ENCODE peak calls at places on chromosomes 6 and 20, in four cellular contexts. T is AG08395, O is adipocyte, E is HEK293T. K is an unnamed sample.

GRCh38 chr6:108117427-108118358 is 43.2 kb upstream of the OSTM1 start:
- DNase-seq in T (no peak), O (peak), E (no peak), K (peak)

GRCh38 chr20:15220778-15221565 is 883.6 kb upstream of the FLRT3 start:
- DNase-seq in T (peak), O (no peak), E (no peak), K (peak)

GRCh38 chr6:5078121-5078695 is 6.9 kb upstream of the PPP1R3G start:
- DNase-seq in T (no peak), O (no peak), E (peak), K (no peak)

GRCh38 chr6:150203871-150204545 is 61.2 kb downstream of the PPP1R14C start:
- DNase-seq in T (no peak), O (no peak), E (no peak), K (peak)

GRCh38 chr6:30917487-30917886 is 3.4 kb downstream of the VARS2 start:
- DNase-seq in T (no peak), O (no peak), E (no peak), K (no peak)

GRCh38 chr6:66796987-66797386 is 1090.0 kb upstream of the EYS start:
- DNase-seq in T (no peak), O (no peak), E (no peak), K (no peak)

GRCh38 chr6:112571886-112572285 is 224.8 kb downstream of the RFPL4B start:
- DNase-seq in T (peak), O (peak), E (no peak), K (no peak)

GRCh38 chr6:131136021-131136847 is 967 bp downstream of the AKAP7 start:
- DNase-seq in T (peak), O (peak), E (no peak), K (no peak)

GRCh38 chr6:142374965-142375733 is 73.3 kb downstream of the ADGRG6 start:
- DNase-seq in T (peak), O (peak), E (no peak), K (no peak)

GRCh38 chr6:70841115-70841514 is 115.7 kb downstream of the B3GAT2 start:
- DNase-seq in T (no peak), O (no peak), E (no peak), K (no peak)

GRCh38 chr6:144148891-144149290 is 1.4 kb upstream of the STX11 start:
- DNase-seq in T (no peak), O (no peak), E (no peak), K (no peak)

GRCh38 chr6:71531006-71531405 is 242.4 kb downstream of the OGFRL1 start:
- DNase-seq in T (peak), O (no peak), E (no peak), K (no peak)

GRCh38 chr6:150254671-150255228 is 111.9 kb downstream of the PPP1R14C start:
- DNase-seq in T (no peak), O (peak), E (no peak), K (no peak)

GRCh38 chr6:158293122-158293521 is 19.1 kb upstream of the TULP4 start:
- DNase-seq in T (no peak), O (no peak), E (no peak), K (no peak)

GRCh38 chr6:14241255-14242070 is 123.9 kb downstream of the CD83 start:
- DNase-seq in T (no peak), O (no peak), E (no peak), K (no peak)

GRCh38 chr6:109455161-109455501 is 441 bp downstream of the MICAL1 start:
- DNase-seq in T (no peak), O (peak), E (no peak), K (no peak)

GRCh38 chr20:278607-279571 is 11.7 kb downstream of the C20orf96 start:
- DNase-seq in T (no peak), O (no peak), E (no peak), K (peak)

GRCh38 chr6:8940356-8940755 is 505.0 kb upstream of the SLC35B3 start:
- DNase-seq in T (no peak), O (no peak), E (no peak), K (no peak)

GRCh38 chr6:90263653-90264052 is 33.0 kb downstream of the BACH2 start:
- DNase-seq in T (no peak), O (no peak), E (no peak), K (no peak)

GRCh38 chr6:44342052-44342451 is 398 bp upstream of the SPATS1 start:
- DNase-seq in T (no peak), O (peak), E (no peak), K (no peak)

GRCh38 chr6:116476021-116476678 is 15.0 kb downstream of the CALHM6 start:
- DNase-seq in T (peak), O (peak), E (no peak), K (no peak)

GRCh38 chr6:14921878-14922277 is 324.0 kb upstream of the JARID2 start:
- DNase-seq in T (peak), O (no peak), E (no peak), K (no peak)

GRCh38 chr20:33576432-33576883 is 85.7 kb upstream of the C20orf144 start:
- DNase-seq in T (no peak), O (no peak), E (peak), K (peak)